ENCODE peak calls at places on chromosomes 12 and 14, in six cellular contexts. A is stimulated activated CD8-positive, alpha-beta memory T cell treated with anti-CD3 and anti-CD28 coated beads, Interleukin-7, amount 100 ng/mL, for 4 hours; I is astrocyte of the spinal cord; E is Ammon's horn; N is EL; X is GM23248. P is an unnamed sample.

GRCh38 chr12:89160716-89161123 is 191.6 kb downstream of the DUSP6 start:
- DNase-seq in A (peak), N (peak), X (peak), E (peak), I (peak), P (peak)

GRCh38 chr14:23559010-23559920 is 3.2 kb downstream of the THTPA start:
- DNase-seq in X (peak), I (peak), E (peak), A (peak), N (peak), P (peak)

GRCh38 chr14:101220921-101221510 is 317.5 kb upstream of the RTL1 start:
- DNase-seq in E (no peak), N (no peak), A (no peak), X (no peak), I (no peak), P (no peak)

GRCh38 chr12:69239922-69240624 is 704 bp downstream of the CPSF6 start:
- DNase-seq in E (peak), I (peak), X (peak), N (peak), A (peak), P (peak)

GRCh38 chr14:26531894-26532293 is 65.9 kb downstream of the NOVA1 start:
- DNase-seq in I (peak), N (no peak), X (peak), E (no peak), A (no peak), P (no peak)

GRCh38 chr12:15710860-15711510 is 78.2 kb downstream of the EPS8 start:
- DNase-seq in E (no peak), A (no peak), I (no peak), X (no peak), N (no peak), P (no peak)

GRCh38 chr12:9813821-9814798 is 13.2 kb upstream of the KLRF1 start:
- DNase-seq in A (peak), N (peak), I (peak), E (peak), X (peak), P (peak)

GRCh38 chr12:104507672-104508071 is 50.9 kb downstream of the CHST11 start:
- DNase-seq in E (no peak), X (no peak), N (peak), I (no peak), A (no peak), P (no peak)

GRCh38 chr14:68926236-68926635 is 52.9 kb downstream of the ACTN1 start:
- DNase-seq in X (no peak), I (no peak), N (no peak), A (no peak), E (no peak), P (peak)

P was measured in myocyte.